ENCODE peak calls at places on chromosomes 1 and 21, in nine cellular contexts. Z, V, W, L, N, I, X, Q and M are unnamed samples.

GRCh38 chr1:9413143-9413876 is 120.6 kb downstream of the SPSB1 start:
- DNase-seq in Z (peak; percentile 73), V (peak; percentile 72), W (peak; percentile 87), L (peak; percentile 82), N (no peak), I (peak; percentile 74), X (peak; percentile 13), Q (peak; percentile 94), M (no peak)

GRCh38 chr1:232144696-232145230 is 485.2 kb downstream of the SIPA1L2 start:
- DNase-seq in Z (no peak), V (no peak), W (no peak), L (no peak), N (no peak), I (no peak), X (no peak), Q (no peak), M (no peak)

GRCh38 chr1:201894343-201895119 is 5.8 kb downstream of the SHISA4 start:
- DNase-seq in Z (no peak), V (no peak), W (no peak), L (no peak), N (no peak), I (no peak), X (no peak), Q (no peak), M (no peak)

GRCh38 chr1:205504311-205505075 is at the start of gene CDK18:
- DNase-seq in Z (peak; percentile 84), V (peak; percentile 40), W (peak; percentile 91), L (peak; percentile 56), N (no peak), I (peak; percentile 86), X (peak; percentile 13), Q (peak; percentile 75), M (no peak)

GRCh38 chr1:46171872-46172271 is 3.0 kb upstream of the TSPAN1 start:
- DNase-seq in Z (peak; percentile 62), V (no peak), W (peak; percentile 88), L (no peak), N (no peak), I (peak; percentile 54), X (no peak), Q (no peak), M (no peak)

GRCh38 chr1:12547586-12548225 is 70.3 kb downstream of the DHRS3 start:
- DNase-seq in Z (no peak), V (no peak), W (no peak), L (no peak), N (no peak), I (no peak), X (no peak), Q (no peak), M (no peak)

GRCh38 chr21:44874497-44875331 is 1.2 kb upstream of the PTTG1IP start:
- DNase-seq in Z (no peak), V (no peak), W (peak; percentile 69), L (peak; percentile 75), N (no peak), I (peak; percentile 86), X (no peak), Q (peak; percentile 50), M (no peak)

GRCh38 chr1:153192697-153193096 is 10.5 kb upstream of the LELP1 start:
- DNase-seq in Z (peak; percentile 57), V (no peak), W (no peak), L (no peak), N (peak; percentile 68), I (no peak), X (no peak), Q (no peak), M (no peak)

GRCh38 chr1:234322979-234323378 is 50.3 kb upstream of the COA6 start:
- DNase-seq in Z (no peak), V (peak; percentile 43), W (no peak), L (no peak), N (peak; percentile 73), I (no peak), X (no peak), Q (peak; percentile 56), M (peak; percentile 8)

GRCh38 chr1:226654046-226654445 is 85.0 kb downstream of the ITPKB start:
- DNase-seq in Z (no peak), V (no peak), W (no peak), L (peak; percentile 5), N (peak; percentile 83), I (peak; percentile 18), X (no peak), Q (peak; percentile 86), M (no peak)

GRCh38 chr1:35264861-35265260 is 3.6 kb upstream of the ZMYM4 start:
- DNase-seq in Z (no peak), V (no peak), W (peak; percentile 50), L (no peak), N (no peak), I (no peak), X (no peak), Q (peak; percentile 81), M (no peak)

GRCh38 chr21:34916446-34916845 is 132.7 kb downstream of the RUNX1 start:
- DNase-seq in Z (no peak), V (no peak), W (no peak), L (no peak), N (no peak), I (no peak), X (no peak), Q (peak; percentile 45), M (no peak)

GRCh38 chr1:43058545-43059360 is 100.1 kb upstream of the SLC2A1 start:
- DNase-seq in Z (peak; percentile 47), V (peak; percentile 16), W (peak; percentile 72), L (no peak), N (no peak), I (no peak), X (no peak), Q (peak; percentile 63), M (no peak)

GRCh38 chr1:171468120-171468790 is 17.1 kb upstream of the PRRC2C start:
- DNase-seq in Z (peak; percentile 69), V (no peak), W (no peak), L (no peak), N (no peak), I (no peak), X (no peak), Q (peak; percentile 37), M (no peak)

GRCh38 chr1:96596226-96596625 is 125.4 kb upstream of the PTBP2 start:
- DNase-seq in Z (peak; percentile 30), V (no peak), W (no peak), L (peak; percentile 17), N (peak; percentile 77), I (no peak), X (no peak), Q (peak; percentile 59), M (no peak)

GRCh38 chr1:155479205-155479604 is 83.4 kb downstream of the ASH1L start:
- DNase-seq in Z (peak; percentile 20), V (no peak), W (no peak), L (no peak), N (no peak), I (no peak), X (no peak), Q (peak; percentile 60), M (no peak)

GRCh38 chr21:39040494-39041110 is 142.6 kb downstream of the PSMG1 start:
- DNase-seq in Z (no peak), V (no peak), W (no peak), L (no peak), N (no peak), I (no peak), X (no peak), Q (peak; percentile 48), M (no peak)

GRCh38 chr1:11930571-11931445 is 3.7 kb upstream of the PLOD1 start:
- DNase-seq in Z (no peak), V (no peak), W (no peak), L (no peak), N (no peak), I (peak; percentile 60), X (no peak), Q (peak; percentile 87), M (peak; percentile 82)

GRCh38 chr1:231487910-231488309 is 40.6 kb upstream of the TSNAX start:
- DNase-seq in Z (no peak), V (no peak), W (no peak), L (no peak), N (no peak), I (no peak), X (no peak), Q (no peak), M (no peak)

GRCh38 chr21:17784604-17785402 is 34.4 kb downstream of the C21orf91 start:
- DNase-seq in Z (no peak), V (no peak), W (no peak), L (no peak), N (no peak), I (no peak), X (peak; percentile 12), Q (no peak), M (no peak)

GRCh38 chr1:184272178-184272866 is 114.5 kb upstream of the C1orf21 start:
- DNase-seq in Z (no peak), V (no peak), W (no peak), L (no peak), N (no peak), I (no peak), X (no peak), Q (no peak), M (no peak)